ENCODE peak calls at places on chromosomes 1 and 21, in five cellular contexts. J is effector memory CD4-positive, alpha-beta T cell; L is cardiac fibroblast; S is lung; X is GM06990. Y is an unnamed sample.

GRCh38 chr1:205963352-205963751 is 20.1 kb upstream of the SLC26A9 start:
- DNase-seq in X (no peak), L (peak; percentile 87), J (no peak), S (no peak), Y (no peak)

GRCh38 chr1:245031041-245031440 is 123.7 kb upstream of the KIF26B start:
- DNase-seq in L (no peak), J (no peak), X (no peak), S (no peak), Y (no peak)

GRCh38 chr1:151474711-151475110 is 15.4 kb upstream of the POGZ start:
- DNase-seq in S (no peak), X (no peak), L (no peak), J (no peak), Y (no peak)

GRCh38 chr1:174397261-174397660 is 50.5 kb upstream of the GPR52 start:
- DNase-seq in J (no peak), X (no peak), S (no peak), L (no peak), Y (peak; percentile 50)

GRCh38 chr1:43711524-43712386 is 4.4 kb downstream of the ST3GAL3 start:
- DNase-seq in J (no peak), X (no peak), L (peak; percentile 89), S (no peak), Y (no peak)

GRCh38 chr1:31799196-31799894 is 16.5 kb downstream of the SPOCD1 start:
- DNase-seq in S (no peak), J (no peak), X (no peak), L (no peak), Y (no peak)

GRCh38 chr1:24107462-24108225 is 4.3 kb downstream of the MYOM3 start:
- DNase-seq in S (no peak), L (peak; percentile 74), X (no peak), J (no peak), Y (peak; percentile 28)

GRCh38 chr1:51070640-51071039 is 31.4 kb upstream of the C1orf185 start:
- DNase-seq in J (no peak), L (peak; percentile 76), S (no peak), X (no peak), Y (no peak)

GRCh38 chr1:29703596-29703995 is 467.3 kb downstream of the PTPRU start:
- DNase-seq in X (no peak), L (peak; percentile 51), J (no peak), S (no peak), Y (no peak)

GRCh38 chr1:199682081-199682480 is 345.4 kb upstream of the NR5A2 start:
- DNase-seq in J (no peak), X (no peak), S (no peak), L (no peak), Y (no peak)

GRCh38 chr1:212640223-212640885 is 31.8 kb downstream of the ATF3 start:
- DNase-seq in J (no peak), L (no peak), X (no peak), S (no peak), Y (no peak)

GRCh38 chr1:243628476-243628907 is 221.6 kb downstream of the AKT3 start:
- DNase-seq in J (no peak), X (no peak), S (no peak), L (peak; percentile 29), Y (no peak)

GRCh38 chr1:75203415-75204277 is 69.5 kb downstream of the LHX8 start:
- DNase-seq in S (no peak), X (no peak), J (no peak), L (peak; percentile 66), Y (peak; percentile 31)

GRCh38 chr1:14061204-14061603 is 361.2 kb downstream of the PRDM2 start:
- DNase-seq in X (no peak), L (no peak), S (no peak), J (no peak), Y (no peak)

GRCh38 chr1:61391730-61392129 is 309.4 kb downstream of the NFIA start:
- DNase-seq in S (no peak), X (no peak), L (no peak), J (no peak), Y (no peak)

GRCh38 chr1:169570172-169570574 is 16.1 kb downstream of the F5 start:
- DNase-seq in J (no peak), L (no peak), S (no peak), X (no peak), Y (no peak)

GRCh38 chr1:71667224-71667623 is 586.4 kb upstream of the ZRANB2 start:
- DNase-seq in X (no peak), L (peak; percentile 45), S (no peak), J (no peak), Y (no peak)

GRCh38 chr1:177611402-177611801 is 358.5 kb downstream of the SEC16B start:
- DNase-seq in S (no peak), X (no peak), L (no peak), J (no peak), Y (no peak)

GRCh38 chr1:55141295-55141893 is 73.8 kb downstream of the USP24 start:
- DNase-seq in J (no peak), S (no peak), L (no peak), X (no peak), Y (no peak)

GRCh38 chr1:6801998-6802397 is 16.7 kb downstream of the CAMTA1 start:
- DNase-seq in J (no peak), L (peak; percentile 84), X (no peak), S (no peak), Y (no peak)

GRCh38 chr1:16631248-16632043 is 18.1 kb upstream of the NBPF1 start:
- DNase-seq in L (no peak), S (no peak), J (no peak), X (no peak), Y (no peak)

GRCh38 chr1:153490272-153491051 is 30.0 kb upstream of the S100A7 start:
- DNase-seq in J (no peak), L (peak; percentile 97), X (no peak), S (peak; percentile 42), Y (peak; percentile 83)

GRCh38 chr1:2133879-2134215 is 60.7 kb downstream of the FAAP20 start:
- DNase-seq in X (no peak), L (no peak), S (no peak), J (no peak), Y (no peak)

GRCh38 chr1:53550201-53550741 is 91.1 kb downstream of the DMRTB1 start:
- DNase-seq in L (peak; percentile 64), S (no peak), X (no peak), J (no peak), Y (no peak)

GRCh38 chr1:97740891-97741290 is 179.9 kb downstream of the DPYD start:
- DNase-seq in L (no peak), S (no peak), X (no peak), J (no peak), Y (no peak)

GRCh38 chr21:35156293-35156976 is 107.3 kb upstream of the RUNX1 start:
- DNase-seq in S (no peak), L (no peak), X (no peak), J (no peak), Y (no peak)

GRCh38 chr1:19476440-19477190 is 8.7 kb downstream of the CAPZB start:
- DNase-seq in S (no peak), J (peak; percentile 47), L (peak; percentile 56), X (peak; percentile 66), Y (no peak)
- H3K4me3 ChIP-seq in S (no peak overlapping the region), J (peak overlapping the region; percentile 26), L (no peak overlapping the region), X (peak overlapping the region; percentile 37), Y (no peak overlapping the region)

DNA sequence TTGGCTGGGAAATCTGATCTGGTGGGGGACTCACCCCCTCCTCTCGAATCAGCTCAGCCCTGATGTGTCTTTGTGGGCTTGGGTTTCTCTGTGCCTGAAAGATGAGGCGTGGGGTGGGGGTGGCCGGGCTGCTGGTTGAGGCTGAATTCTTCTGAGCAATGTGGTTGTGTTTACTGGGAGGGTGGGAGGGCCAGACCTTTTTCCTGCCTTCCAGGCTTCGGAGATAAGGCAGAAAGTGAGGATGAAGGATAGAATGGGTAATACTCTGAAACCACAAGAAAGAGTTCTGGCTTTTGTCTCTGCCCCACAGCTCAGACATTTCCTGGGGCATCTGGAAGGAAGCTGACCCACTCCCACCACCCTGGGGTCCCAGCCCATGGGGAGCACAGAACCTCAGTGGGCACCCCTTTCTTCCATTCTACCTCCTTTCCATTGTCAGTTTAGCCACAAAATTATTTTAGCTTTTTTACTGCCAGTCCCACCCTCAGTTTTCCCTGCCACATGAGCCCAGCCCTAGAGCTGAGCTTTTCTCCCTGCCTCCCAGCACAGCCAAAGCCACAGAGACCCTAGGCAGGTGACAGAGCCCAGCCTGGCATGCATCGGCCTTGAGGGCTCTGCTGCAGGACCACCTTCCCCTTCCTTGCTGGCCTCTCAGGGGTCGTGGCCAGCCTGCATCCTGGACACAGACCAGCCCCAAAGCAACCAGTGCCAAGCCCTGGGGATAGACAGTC is 11.2 kb downstream of the ALX3 start:
- DNase-seq in X (no peak), J (no peak), L (no peak), S (no peak), Y (no peak)
- H3K4me3 ChIP-seq in X (no peak overlapping the region), J (no peak overlapping the region), L (no peak overlapping the region), S (no peak overlapping the region), Y (no peak overlapping the region)

DNA sequence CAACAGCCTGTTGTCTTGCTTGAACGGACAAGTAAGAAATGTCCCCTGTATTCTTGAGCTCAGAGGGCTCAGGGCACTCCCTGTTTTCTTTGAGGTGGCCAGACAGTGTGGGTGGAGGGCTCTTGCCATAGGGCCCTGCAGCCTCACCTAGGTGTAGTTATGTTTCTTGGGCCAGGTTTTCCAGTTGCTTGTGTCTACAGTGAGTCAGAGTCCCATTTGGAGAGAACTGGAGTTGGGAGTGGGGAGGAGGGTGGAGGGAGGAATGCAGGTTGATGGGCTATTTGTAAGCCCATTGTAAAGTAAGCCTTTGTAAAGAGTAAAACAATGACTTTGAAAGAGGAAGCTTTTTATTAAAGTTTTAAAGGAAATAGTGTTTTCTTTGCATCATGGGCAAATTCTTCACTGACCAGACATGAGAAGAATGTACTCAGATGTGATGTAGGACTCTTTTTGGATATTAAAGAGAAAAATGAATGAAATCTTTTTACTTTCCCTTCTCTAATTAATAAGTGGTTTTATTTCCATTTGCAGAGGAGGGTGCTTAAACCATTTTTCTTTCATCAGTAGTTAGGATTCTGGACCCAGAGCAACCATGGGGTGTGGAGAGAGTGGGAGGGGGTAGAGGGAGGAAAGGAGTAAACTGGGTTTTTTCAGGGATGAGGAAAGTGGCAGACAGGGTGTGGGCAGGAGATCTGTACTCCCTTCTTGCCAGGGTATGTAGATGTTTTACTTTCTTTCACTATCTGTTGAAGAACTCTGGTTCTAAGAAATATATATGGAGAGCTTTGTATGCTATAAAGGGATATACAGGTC is 45.1 kb upstream of the MACF1 start:
- DNase-seq in L (peak; percentile 84), J (no peak), S (peak; percentile 65), X (no peak), Y (peak; percentile 49)
- H3K4me3 ChIP-seq in L (no peak overlapping the region), J (no peak overlapping the region), S (peak overlapping the region; percentile 28), X (no peak overlapping the region), Y (peak overlapping the region; percentile 4)

GRCh38 chr1:8350914-8351684 is 33.2 kb downstream of the SLC45A1 start:
- DNase-seq in X (no peak), S (no peak), J (no peak), L (no peak), Y (no peak)

GRCh38 chr1:8348777-8349472 is 31.0 kb downstream of the SLC45A1 start:
- DNase-seq in J (peak; percentile 45), S (peak; percentile 58), L (peak; percentile 61), X (peak; percentile 57), Y (peak; percentile 24)

GRCh38 chr1:8349961-8350360 is 32.0 kb downstream of the SLC45A1 start:
- DNase-seq in L (peak; percentile 63), X (no peak), J (no peak), S (no peak), Y (no peak)

GRCh38 chr1:8348056-8348776 is 30.3 kb downstream of the SLC45A1 start:
- DNase-seq in J (no peak), X (no peak), L (no peak), S (no peak), Y (no peak)

DNA sequence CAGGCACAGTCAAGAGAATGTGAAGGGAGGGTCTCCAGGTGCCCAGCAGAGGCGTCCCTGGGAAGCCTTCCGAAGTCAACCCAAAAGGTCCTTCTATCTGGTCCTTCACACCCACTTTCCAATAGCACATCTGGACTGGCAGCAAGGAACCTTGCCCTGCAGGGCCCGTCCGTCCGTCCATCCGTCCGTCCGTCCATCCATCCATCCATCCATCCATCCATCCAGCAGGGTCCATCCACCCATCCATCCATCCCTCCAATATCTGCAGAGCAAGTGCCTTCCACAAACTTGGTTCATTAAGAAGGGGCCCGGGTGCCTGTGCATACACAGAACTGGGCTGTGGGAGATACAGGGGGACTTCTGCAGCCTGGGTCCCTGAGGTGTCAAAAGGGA is 31.6 kb downstream of the SLC45A1 start:
- DNase-seq in J (no peak), L (no peak), X (no peak), S (no peak), Y (no peak)
- H3K4me3 ChIP-seq in J (no peak overlapping the region), L (no peak overlapping the region), X (no peak overlapping the region), S (no peak overlapping the region), Y (no peak overlapping the region)

Y was measured in astrocyte of the cerebellum.